ENCODE peak calls at places on chromosomes 7 and 10, in five cellular contexts. N is GM12878, C is SK-N-SH, T is HepG2, U is K562. K is an unnamed sample.

GRCh38 chr7:90474284-90475210 is 5.1 kb downstream of the PTTG1IP2 start:
- DNase-seq in C (no peak), N (no peak), U (no peak), T (no peak), K (no peak)

GRCh38 chr10:130743751-130744191 is 567.8 kb downstream of the TCERG1L start:
- DNase-seq in N (no peak), U (no peak), C (no peak), T (no peak), K (no peak)

GRCh38 chr7:85095357-85095756 is 91.5 kb downstream of the SEMA3D start:
- DNase-seq in C (no peak), T (no peak), U (no peak), N (no peak), K (no peak)

GRCh38 chr7:27767374-27767773 is 27.4 kb downstream of the TAX1BP1 start:
- DNase-seq in T (no peak), N (no peak), C (no peak), U (no peak), K (no peak)

GRCh38 chr7:151048911-151049463 is 656 bp downstream of the ASIC3 start:
- DNase-seq in C (no peak), T (no peak), N (no peak), U (no peak), K (no peak)

GRCh38 chr10:34145751-34146150 is 669.3 kb downstream of the PARD3 start:
- DNase-seq in U (no peak), C (no peak), N (no peak), T (no peak), K (no peak)

GRCh38 chr10:132445516-132446194 is 48.7 kb downstream of the PWWP2B start:
- DNase-seq in T (no peak), N (no peak), U (no peak), C (no peak), K (no peak)

GRCh38 chr7:113175525-113176097 is 57.3 kb upstream of the SMIM30 start:
- DNase-seq in C (no peak), T (no peak), U (no peak), N (no peak), K (no peak)

GRCh38 chr10:79027147-79028055 is 41.4 kb upstream of the ZMIZ1 start:
- DNase-seq in T (no peak), N (no peak), U (peak), C (no peak), K (no peak)

GRCh38 chr10:11212285-11212684 is 194.6 kb downstream of the CELF2 start:
- DNase-seq in U (no peak), N (no peak), C (no peak), T (no peak), K (no peak)

GRCh38 chr7:158111556-158111880 is 476.1 kb downstream of the PTPRN2 start:
- DNase-seq in C (no peak), N (no peak), T (no peak), U (no peak), K (no peak)

GRCh38 chr7:158110034-158110590 is 477.5 kb downstream of the PTPRN2 start:
- DNase-seq in T (no peak), C (no peak), U (no peak), N (no peak), K (no peak)

GRCh38 chr7:158109364-158110033 is 478.1 kb downstream of the PTPRN2 start:
- DNase-seq in U (no peak), T (no peak), N (no peak), C (no peak), K (no peak)

GRCh38 chr7:158111906-158112570 is 475.6 kb downstream of the PTPRN2 start:
- DNase-seq in C (no peak), N (no peak), T (no peak), U (no peak), K (no peak)

GRCh38 chr7:158110661-158111555 is 476.7 kb downstream of the PTPRN2 start:
- DNase-seq in N (no peak), T (peak), C (peak), U (no peak), K (no peak)
- TF ChIP-seq FOXM1 in N (no peak), T (no peak), C (no peak), U (no peak), K (no peak)

DNA sequence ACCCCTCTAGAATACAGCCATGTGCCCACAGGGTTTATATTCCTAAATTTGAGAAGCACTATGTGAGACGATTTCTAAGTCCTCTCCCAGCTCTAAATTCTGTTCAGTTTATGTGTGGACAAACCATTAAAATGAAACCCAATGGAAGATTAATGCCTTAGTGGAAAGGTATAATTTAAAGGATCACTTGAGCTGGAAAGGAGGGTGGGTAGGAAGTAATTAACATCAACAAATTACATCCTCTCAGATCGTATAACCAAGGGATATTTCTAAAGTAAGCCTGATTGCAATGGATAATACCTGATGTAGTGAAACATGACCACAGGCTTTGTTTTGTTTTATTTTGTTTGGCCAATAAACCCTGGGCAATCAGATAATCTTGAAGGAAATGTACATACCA is 511.0 kb upstream of the COBL start:
- DNase-seq in N (no peak), C (no peak), U (no peak), T (no peak), K (no peak)
- TF ChIP-seq FOXM1 in N (no peak), C (no peak), U (no peak), T (no peak), K (no peak)

GRCh38 chr10:128143531-128143930 is 17.3 kb upstream of the MKI67 start:
- DNase-seq in U (no peak), C (no peak), T (no peak), N (no peak), K (no peak)

GRCh38 chr10:128147064-128147463 is 20.8 kb upstream of the MKI67 start:
- DNase-seq in N (peak), U (no peak), T (no peak), C (no peak), K (no peak)

GRCh38 chr10:128147669-128148068 is 21.4 kb upstream of the MKI67 start:
- DNase-seq in U (no peak), C (no peak), T (no peak), N (no peak), K (no peak)

GRCh38 chr10:128140425-128140824 is 14.2 kb upstream of the MKI67 start:
- DNase-seq in N (no peak), T (no peak), U (no peak), C (no peak), K (no peak)

DNA sequence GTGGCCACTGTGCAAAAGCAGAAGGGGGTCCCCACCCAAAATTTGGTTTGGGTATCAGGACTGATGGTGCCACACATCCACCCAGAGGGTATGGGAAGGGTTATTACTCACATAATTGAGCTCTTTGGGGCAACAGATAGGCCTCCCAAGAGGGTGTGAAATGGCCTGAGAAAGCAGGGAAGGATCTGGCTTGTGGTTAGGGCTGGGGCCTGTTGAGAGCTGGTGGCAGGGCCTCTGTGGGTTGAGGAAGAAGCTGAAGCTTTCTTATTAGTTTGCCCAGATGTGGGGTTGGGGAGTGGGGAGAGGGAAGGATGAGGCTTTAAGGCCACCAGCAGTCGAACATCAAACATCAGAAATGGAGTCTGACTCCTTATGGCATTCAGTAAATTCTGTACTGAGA is 18.3 kb upstream of the MKI67 start:
- DNase-seq in U (no peak), N (no peak), C (no peak), T (no peak), K (no peak)
- TF ChIP-seq FOXM1 in U (no peak), N (no peak), C (no peak), T (no peak), K (no peak)

GRCh38 chr10:47290338-47290737 is 9.7 kb upstream of the GDF10 start:
- DNase-seq in U (no peak), T (no peak), N (no peak), C (no peak), K (no peak)
- TF ChIP-seq FOXM1 in U (no peak), T (no peak), N (no peak), C (no peak), K (no peak)

GRCh38 chr10:20147679-20148078 is 331.4 kb downstream of the PLXDC2 start:
- DNase-seq in T (no peak), N (no peak), C (no peak), U (no peak), K (no peak)

GRCh38 chr10:20142311-20142710 is 326.1 kb downstream of the PLXDC2 start:
- DNase-seq in C (no peak), U (no peak), N (no peak), T (no peak), K (no peak)

GRCh38 chr10:20146004-20146403 is 329.8 kb downstream of the PLXDC2 start:
- DNase-seq in T (no peak), C (no peak), U (no peak), N (no peak), K (no peak)

DNA sequence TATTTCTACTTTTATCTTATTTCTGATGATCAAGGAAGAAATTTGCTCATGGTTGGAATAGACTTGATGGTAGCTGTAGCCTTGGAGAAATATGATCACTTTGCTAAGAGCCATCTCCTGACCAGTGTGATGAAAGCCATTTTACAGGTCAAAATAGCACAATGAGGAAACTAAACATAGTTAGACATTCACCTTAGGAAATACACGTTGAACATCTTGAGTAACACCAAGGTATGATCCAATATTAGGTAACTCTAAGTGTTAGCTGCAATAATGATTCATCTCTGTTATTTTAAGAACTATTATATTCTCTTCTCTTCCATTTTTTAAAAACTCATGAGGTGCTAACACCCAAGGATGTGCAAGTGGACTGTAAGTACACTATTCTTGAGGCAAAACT is 328.0 kb downstream of the PLXDC2 start:
- DNase-seq in U (no peak), C (no peak), T (no peak), N (no peak), K (no peak)
- TF ChIP-seq FOXM1 in U (no peak), C (no peak), T (no peak), N (no peak), K (no peak)

DNA sequence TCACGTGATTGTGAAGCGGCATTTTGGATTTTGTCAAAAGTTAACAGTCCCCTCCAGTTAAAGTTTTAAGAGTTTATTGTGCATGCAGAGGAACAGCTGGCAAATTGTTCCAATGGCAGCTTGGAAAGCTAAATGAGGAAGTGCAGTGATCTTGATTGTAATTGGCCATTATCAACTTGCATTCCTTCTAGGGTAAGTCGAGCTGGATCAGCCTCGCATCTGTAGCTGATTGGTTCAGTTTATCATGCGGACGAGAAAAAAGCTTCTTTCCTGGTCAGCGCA is 566 bp downstream of the ZNF789 start:
- DNase-seq in C (peak), U (peak), N (peak), T (peak), K (peak)
- TF ChIP-seq FOXM1 in C (no peak), U (no peak), N (no peak), T (no peak), K (no peak)